ENCODE peak calls at places on chromosomes 7 and 10, in ten cellular contexts. K is endothelial cell; Q is cardiac fibroblast; M is RWPE1; Y is AG09319; E is CD8-positive, alpha-beta T cell; S is A549; A is tibial artery; P is dorsolateral prefrontal cortex; R is PC-3. T is an unnamed sample.

GRCh38 chr10:48598243-48598935 is 6.5 kb downstream of the ARHGAP22 start:
- DNase-seq in K (no peak), Q (no peak), M (no peak), Y (no peak), E (no peak), S (no peak), A (no peak), P (peak; percentile 88), R (no peak), T (no peak)

GRCh38 chr10:75405201-75406143 is 3.9 kb upstream of the ZNF503 start:
- DNase-seq in K (peak; percentile 44), Q (no peak), M (no peak), Y (no peak), E (no peak), S (no peak), A (no peak), P (no peak), R (peak; percentile 86), T (no peak)

GRCh38 chr7:77269360-77270075 is 69.9 kb upstream of the FGL2 start:
- DNase-seq in K (no peak), Q (no peak), M (no peak), Y (no peak), E (no peak), S (no peak), A (no peak), P (no peak), R (no peak), T (no peak)

GRCh38 chr7:93055543-93056107 is 62.2 kb downstream of the SAMD9 start:
- DNase-seq in K (no peak), Q (peak; percentile 65), M (peak; percentile 49), Y (no peak), E (no peak), S (peak; percentile 36), A (no peak), P (no peak), R (peak; percentile 63), T (no peak)

GRCh38 chr10:3803884-3804741 is 19.1 kb upstream of the KLF6 start:
- DNase-seq in K (no peak), Q (peak; percentile 78), M (no peak), Y (no peak), E (peak; percentile 69), S (no peak), A (no peak), P (no peak), R (no peak), T (peak; percentile 65)

GRCh38 chr7:104839842-104840241 is 174.2 kb upstream of the KMT2E start:
- DNase-seq in K (no peak), Q (no peak), M (no peak), Y (no peak), E (no peak), S (no peak), A (no peak), P (no peak), R (no peak), T (no peak)

GRCh38 chr7:20282960-20283359 is 47.7 kb upstream of the ITGB8 start:
- DNase-seq in K (no peak), Q (no peak), M (no peak), Y (no peak), E (no peak), S (no peak), A (no peak), P (no peak), R (no peak), T (no peak)

GRCh38 chr10:32417906-32418547 is 27.9 kb upstream of the CCDC7 start:
- DNase-seq in K (no peak), Q (peak; percentile 64), M (no peak), Y (peak; percentile 64), E (no peak), S (no peak), A (no peak), P (no peak), R (no peak), T (no peak)

GRCh38 chr10:34758447-34758996 is 56.6 kb downstream of the PARD3 start:
- DNase-seq in K (no peak), Q (peak; percentile 91), M (peak; percentile 69), Y (no peak), E (no peak), S (peak; percentile 92), A (no peak), P (no peak), R (peak; percentile 100), T (no peak)

GRCh38 chr7:101964680-101965079 is 147.3 kb downstream of the CUX1 start:
- DNase-seq in K (no peak), Q (no peak), M (no peak), Y (no peak), E (no peak), S (no peak), A (no peak), P (no peak), R (no peak), T (no peak)
- TF ChIP-seq CTCF in K (no peak), Q (no peak), M (no peak), Y (no peak), E (no peak), S (no peak), A (no peak), P (no peak), R (no peak), T (no peak)

GRCh38 chr7:139827042-139827441 is 2.0 kb upstream of the TBXAS1 start:
- DNase-seq in K (no peak), Q (no peak), M (no peak), Y (no peak), E (no peak), S (peak; percentile 13), A (no peak), P (no peak), R (peak; percentile 19), T (no peak)
- TF ChIP-seq CTCF in K (no peak), Q (no peak), M (no peak), Y (no peak), E (no peak), S (no peak), A (peak; percentile 22), P (no peak), R (no peak), T (no peak)

GRCh38 chr7:74656911-74657691 is 417 bp upstream of the GTF2I start:
- DNase-seq in K (peak; percentile 99), Q (peak; percentile 97), M (peak; percentile 90), Y (peak; percentile 92), E (peak; percentile 99), S (peak; percentile 98), A (peak; percentile 98), P (peak; percentile 93), R (peak; percentile 95), T (peak; percentile 96)
- TF ChIP-seq CTCF in K (no peak), Q (peak; percentile 10), M (no peak), Y (peak; percentile 14), E (no peak), S (no peak), A (no peak), P (peak; percentile 36), R (no peak), T (no peak)

GRCh38 chr7:46653848-46654247 is 732.8 kb upstream of the IGFBP3 start:
- DNase-seq in K (no peak), Q (no peak), M (no peak), Y (no peak), E (no peak), S (no peak), A (no peak), P (no peak), R (no peak), T (no peak)

GRCh38 chr7:46652317-46652716 is 731.2 kb upstream of the IGFBP3 start:
- DNase-seq in K (no peak), Q (no peak), M (no peak), Y (no peak), E (no peak), S (no peak), A (no peak), P (no peak), R (no peak), T (no peak)

GRCh38 chr7:46651070-46651469 is 730.0 kb upstream of the IGFBP3 start:
- DNase-seq in K (no peak), Q (no peak), M (peak; percentile 84), Y (no peak), E (no peak), S (peak; percentile 44), A (no peak), P (no peak), R (peak; percentile 91), T (no peak)

GRCh38 chr7:46649896-46650295 is 728.8 kb upstream of the IGFBP3 start:
- DNase-seq in K (no peak), Q (no peak), M (no peak), Y (no peak), E (no peak), S (no peak), A (no peak), P (no peak), R (no peak), T (no peak)

GRCh38 chr7:46651561-46652088 is 730.6 kb upstream of the IGFBP3 start:
- DNase-seq in K (no peak), Q (no peak), M (peak; percentile 66), Y (no peak), E (no peak), S (no peak), A (no peak), P (no peak), R (peak; percentile 77), T (no peak)
- TF ChIP-seq CTCF in K (no peak), Q (no peak), M (no peak), Y (no peak), E (no peak), S (no peak), A (no peak), P (no peak), R (no peak), T (no peak)

DNA sequence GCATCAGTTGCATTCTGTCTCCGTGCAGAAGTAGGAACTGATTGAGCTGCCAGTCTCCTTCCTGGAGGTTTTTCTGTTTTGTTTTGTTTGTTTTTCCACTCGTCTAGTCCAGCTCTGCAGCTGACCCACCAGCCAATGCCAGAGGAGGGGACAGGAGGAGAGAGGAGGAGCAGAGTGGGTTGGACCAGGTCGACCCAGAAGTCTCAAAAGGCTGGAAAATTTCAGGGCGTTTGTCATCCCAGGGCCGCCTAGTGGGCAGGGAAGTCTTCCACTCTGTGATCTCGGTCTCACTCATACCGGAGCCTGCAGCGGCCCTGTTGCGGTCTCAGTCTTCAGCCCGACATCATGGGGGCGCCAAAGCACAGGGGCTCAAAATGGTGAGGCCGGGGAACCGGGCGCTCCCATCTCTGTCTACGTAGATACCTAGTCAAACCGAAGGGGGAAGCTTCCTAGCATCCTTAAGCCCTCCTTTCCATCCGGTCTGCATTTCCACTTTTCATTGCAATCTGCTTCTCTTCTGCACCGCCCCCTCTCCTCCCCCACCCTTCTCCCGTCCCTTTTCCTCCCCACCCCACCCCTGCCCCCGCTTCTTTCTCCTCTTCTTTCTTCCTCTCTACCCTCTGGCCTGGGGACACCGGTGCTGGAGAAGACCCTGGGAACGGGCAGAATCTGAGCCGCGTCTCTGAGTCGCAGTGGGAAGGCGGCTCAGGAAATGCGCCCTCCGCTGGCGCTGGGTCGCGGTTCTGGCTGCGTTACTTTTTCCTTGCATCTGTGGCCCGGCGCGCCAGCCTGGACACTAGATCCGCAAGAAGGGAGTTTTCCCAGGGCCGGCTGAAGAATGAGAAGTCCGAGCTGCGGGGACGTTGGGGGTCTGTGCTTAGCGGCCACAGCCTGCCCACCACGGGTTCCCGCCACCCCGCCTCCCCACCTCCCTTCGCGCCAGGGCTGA is 16.2 kb upstream of the PAX2 start:
- DNase-seq in K (peak; percentile 70), Q (peak; percentile 21), M (no peak), Y (no peak), E (no peak), S (peak; percentile 93), A (no peak), P (no peak), R (peak; percentile 48), T (no peak)
- TF ChIP-seq CTCF in K (peak; percentile 18), Q (peak; percentile 34), M (peak; percentile 39), Y (peak; percentile 39), E (no peak), S (peak; percentile 85), A (no peak), P (no peak), R (peak; percentile 53), T (no peak)

T was measured in natural killer cell.